ENCODE peak calls at places on chromosomes 5 and 9, in six cellular contexts. H is HCT116, I is breast epithelium, X is AG10803, W is astrocyte of the cerebellum, S is cardiac muscle cell. A is an unnamed sample.

GRCh38 chr5:33313150-33313549 is 127.6 kb upstream of the TARS1 start:
- DNase-seq in H (peak), I (no peak), X (peak), W (no peak), S (no peak), A (peak)

GRCh38 chr5:43066231-43066798 is 26.2 kb upstream of the ANXA2R start:
- DNase-seq in H (peak), I (peak), X (peak), W (no peak), S (peak), A (peak)

GRCh38 chr5:9903806-9904205 is 273.7 kb upstream of the TAS2R1 start:
- DNase-seq in H (no peak), I (no peak), X (peak), W (peak), S (no peak), A (peak)

GRCh38 chr9:77750284-77750683 is 102.2 kb upstream of the GNA14 start:
- DNase-seq in H (no peak), I (no peak), X (peak), W (no peak), S (no peak), A (peak)

GRCh38 chr9:116381350-116381749 is 227.8 kb downstream of the PAPPA start:
- DNase-seq in H (no peak), I (no peak), X (no peak), W (no peak), S (no peak), A (no peak)

GRCh38 chr9:72346333-72346732 is 18.7 kb downstream of the ZFAND5 start:
- DNase-seq in H (no peak), I (no peak), X (no peak), W (no peak), S (no peak), A (no peak)

GRCh38 chr9:93143830-93144530 is 9.9 kb upstream of the NINJ1 start:
- DNase-seq in H (no peak), I (peak), X (no peak), W (no peak), S (no peak), A (no peak)

GRCh38 chr5:156356238-156356637 is 29.3 kb downstream of the SGCD start:
- DNase-seq in H (no peak), I (no peak), X (peak), W (no peak), S (no peak), A (peak)

GRCh38 chr5:64506567-64507321 is 929 bp downstream of the RGS7BP start:
- DNase-seq in H (no peak), I (no peak), X (no peak), W (no peak), S (peak), A (peak)

GRCh38 chr5:64509798-64510197 is 4.0 kb downstream of the RGS7BP start:
- DNase-seq in H (no peak), I (no peak), X (no peak), W (no peak), S (no peak), A (no peak)

GRCh38 chr5:64502181-64502580 is 3.6 kb upstream of the RGS7BP start:
- DNase-seq in H (no peak), I (no peak), X (no peak), W (no peak), S (peak), A (no peak)

DNA sequence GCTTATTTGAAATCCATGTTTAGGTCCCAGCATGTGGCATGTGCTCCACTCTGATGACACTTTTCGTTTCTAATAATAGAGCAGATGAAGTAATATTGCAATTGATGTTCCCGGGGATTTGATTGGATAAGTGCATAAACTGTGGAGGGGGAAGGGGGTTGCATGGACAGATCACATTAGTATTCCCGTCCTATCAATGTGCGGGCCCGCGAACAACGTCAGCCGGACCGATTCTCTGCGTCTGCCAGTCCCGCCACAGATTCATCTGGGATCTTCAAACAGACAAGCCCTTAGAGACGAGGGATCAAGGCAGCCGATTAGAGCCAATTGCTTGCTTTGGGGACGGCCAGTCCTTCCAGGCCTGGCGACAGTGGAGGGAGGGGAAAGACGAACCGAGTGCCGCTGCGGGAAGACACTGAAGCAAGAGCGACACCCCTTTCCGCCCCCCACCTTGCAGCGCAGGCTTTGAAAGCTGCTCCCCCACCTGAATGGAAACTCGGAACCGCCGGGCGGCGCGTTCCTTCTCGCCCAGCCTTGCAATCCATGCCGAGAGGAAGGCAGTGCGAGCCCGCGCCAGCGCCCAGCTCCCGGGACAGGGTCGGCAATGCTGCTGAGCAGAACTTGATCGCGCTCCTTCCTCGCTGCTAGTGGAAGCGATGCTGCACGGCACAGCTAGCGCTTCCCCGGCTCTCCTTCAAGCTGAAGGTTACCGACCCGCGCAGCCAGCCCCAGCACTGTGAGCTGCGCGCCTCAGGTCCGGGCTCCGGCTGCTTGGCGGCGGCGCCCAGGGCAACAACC is at the start of gene RGS7BP:
- DNase-seq in H (no peak), I (no peak), X (peak), W (peak), S (peak), A (peak)
- H3K4me3 ChIP-seq in H (no peak), I (peak), X (peak), W (peak), S (peak), A (peak)

DNA sequence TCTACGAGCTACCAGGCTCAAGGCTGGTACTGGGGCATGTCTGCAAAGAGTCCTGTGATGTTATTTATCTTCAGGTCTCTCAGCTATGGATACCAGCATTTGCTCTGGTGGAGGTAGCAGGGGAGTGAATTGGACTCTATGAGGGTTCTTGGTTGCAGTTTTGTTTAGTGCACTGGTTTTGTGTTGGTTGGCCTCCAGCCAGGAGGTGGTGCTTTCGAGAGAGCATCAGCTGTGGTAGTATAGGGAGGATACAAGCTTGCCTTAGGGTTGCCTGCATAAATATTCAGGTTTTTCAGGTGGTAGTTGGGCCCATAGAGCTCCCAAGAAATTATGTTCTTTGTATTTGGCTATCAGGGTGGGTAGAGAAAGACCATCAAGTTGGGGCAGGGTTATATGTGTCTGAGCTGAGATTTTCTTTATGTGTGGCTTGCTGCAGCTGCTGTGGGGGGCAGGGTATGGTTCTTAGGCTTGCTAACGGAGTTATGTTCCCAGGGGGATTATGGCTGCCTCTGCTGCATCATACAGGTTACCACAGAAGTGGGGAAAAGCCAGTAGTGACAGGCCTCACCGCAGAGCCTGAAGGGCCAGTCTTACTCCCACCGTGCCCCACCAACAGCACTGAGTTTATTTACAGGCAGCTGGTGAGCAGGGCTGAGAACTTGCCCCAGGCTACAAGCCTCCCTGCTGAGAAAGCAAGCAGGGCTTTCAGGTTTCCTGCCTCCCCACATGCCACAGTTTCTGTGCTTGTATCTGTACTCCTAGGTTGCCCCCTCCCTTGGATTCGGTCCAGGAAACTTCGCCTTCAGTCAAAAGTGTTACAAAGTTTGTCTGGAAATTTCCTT is 9.8 kb upstream of the RIOK2 start:
- DNase-seq in H (no peak), I (no peak), X (no peak), W (peak), S (no peak), A (peak)
- H3K4me3 ChIP-seq in H (no peak), I (no peak), X (no peak), W (no peak), S (no peak), A (no peak)

GRCh38 chr5:1411099-1411498 is 34.1 kb downstream of the SLC6A3 start:
- DNase-seq in H (no peak), I (no peak), X (no peak), W (no peak), S (no peak), A (no peak)
- H3K4me3 ChIP-seq in H (no peak), I (no peak), X (no peak), W (no peak), S (no peak), A (no peak)

GRCh38 chr9:129724456-129725190 is 28.2 kb downstream of the PTGES start:
- DNase-seq in H (no peak), I (no peak), X (no peak), W (no peak), S (no peak), A (no peak)
- H3K4me3 ChIP-seq in H (no peak), I (no peak), X (no peak), W (no peak), S (no peak), A (no peak)

GRCh38 chr5:149405550-149406202 is 26.6 kb upstream of the IL17B start:
- DNase-seq in H (no peak), I (peak), X (peak), W (no peak), S (no peak), A (no peak)
- H3K4me3 ChIP-seq in H (no peak), I (peak), X (peak), W (no peak), S (no peak), A (no peak)

DNA sequence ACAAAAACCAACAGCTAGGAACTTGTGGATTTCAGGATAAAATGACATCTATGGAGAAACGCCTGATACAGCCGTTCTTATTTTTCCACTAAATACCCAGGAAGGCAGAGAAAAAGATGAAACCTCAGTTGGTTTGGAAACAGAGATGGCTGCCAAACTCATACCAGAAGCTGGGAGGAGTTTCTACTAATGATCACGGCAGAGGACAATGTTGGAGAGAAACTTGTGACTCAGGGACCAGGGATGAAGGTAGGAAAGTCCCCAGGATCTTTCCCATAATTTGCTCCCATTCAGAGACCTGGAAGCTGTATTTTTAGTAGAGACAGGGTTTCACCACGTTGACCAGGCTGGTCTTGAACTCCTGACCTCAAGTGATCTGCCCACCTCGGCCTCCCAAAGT is 187.1 kb upstream of the IER5L start:
- DNase-seq in H (no peak), I (no peak), X (peak), W (no peak), S (no peak), A (no peak)
- H3K4me3 ChIP-seq in H (no peak), I (no peak), X (no peak), W (no peak), S (no peak), A (no peak)

DNA sequence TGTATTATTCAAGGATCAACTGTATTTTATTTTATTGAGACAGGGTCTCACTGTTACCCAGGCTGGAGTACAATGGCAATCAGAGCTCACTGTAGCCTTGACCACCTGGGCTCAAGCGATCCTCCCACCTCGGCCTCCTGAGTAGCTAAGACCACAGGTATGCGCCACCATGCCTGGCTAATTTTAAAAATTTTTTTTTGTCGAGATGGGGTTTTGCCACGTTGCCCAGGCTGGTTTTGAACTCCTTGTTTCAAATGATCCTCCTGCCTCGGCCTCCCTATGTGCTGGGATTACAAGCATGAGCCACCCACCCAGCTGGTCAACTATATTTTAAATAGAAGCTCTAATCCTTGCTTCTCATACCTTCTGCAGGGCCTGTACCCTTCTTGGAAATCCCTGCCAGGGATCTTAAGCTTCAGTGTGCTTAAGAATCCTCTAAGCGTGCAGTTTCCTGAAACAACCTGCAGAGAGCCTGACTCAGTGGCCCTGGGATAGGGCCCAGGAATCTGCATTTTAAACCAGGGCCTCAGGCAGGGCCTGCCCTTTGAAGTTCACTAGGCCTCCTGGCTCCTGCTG is 2.9 kb downstream of the AKNA start:
- DNase-seq in H (peak), I (no peak), X (no peak), W (no peak), S (no peak), A (no peak)
- H3K4me3 ChIP-seq in H (no peak), I (peak), X (no peak), W (no peak), S (no peak), A (no peak)

GRCh38 chr9:137411260-137411659 is 11.7 kb downstream of the EXD3 start:
- DNase-seq in H (no peak), I (no peak), X (no peak), W (no peak), S (no peak), A (no peak)
- H3K4me3 ChIP-seq in H (peak), I (peak), X (no peak), W (no peak), S (no peak), A (no peak)